ENCODE peak calls at places on chromosome 7, in seven cellular contexts. A, I, G, Z, N, U and Y are unnamed samples.

GRCh38 chr7:80225361-80225760 is 90.7 kb downstream of the GNAI1 start:
- DNase-seq in A (no peak), I (no peak), G (no peak), Z (peak), N (peak), U (no peak), Y (no peak)

GRCh38 chr7:50721160-50721559 is 61.5 kb downstream of the GRB10 start:
- DNase-seq in A (no peak), I (no peak), G (peak), Z (no peak), N (no peak), U (no peak), Y (peak)

GRCh38 chr7:44387427-44387826 is 62.0 kb upstream of the CAMK2B start:
- DNase-seq in A (peak), I (no peak), G (no peak), Z (no peak), N (no peak), U (no peak), Y (no peak)

GRCh38 chr7:114977277-114977676 is 55.4 kb downstream of the MDFIC start:
- DNase-seq in A (no peak), I (no peak), G (no peak), Z (no peak), N (no peak), U (no peak), Y (no peak)

GRCh38 chr7:69399038-69399800 is 199.1 kb upstream of the AUTS2 start:
- DNase-seq in A (no peak), I (no peak), G (peak), Z (no peak), N (peak), U (peak), Y (no peak)

GRCh38 chr7:7103343-7104313 is 78.7 kb upstream of the C1GALT1 start:
- DNase-seq in A (no peak), I (peak), G (peak), Z (peak), N (peak), U (peak), Y (peak)

GRCh38 chr7:2659556-2660358 is 28.0 kb downstream of the TTYH3 start:
- DNase-seq in A (no peak), I (no peak), G (no peak), Z (no peak), N (no peak), U (no peak), Y (no peak)

GRCh38 chr7:101315336-101315735 is 6.3 kb downstream of the IFT22 start:
- DNase-seq in A (no peak), I (no peak), G (peak), Z (peak), N (peak), U (peak), Y (peak)

GRCh38 chr7:132666076-132666775 is 90.0 kb upstream of the PLXNA4 start:
- DNase-seq in A (no peak), I (peak), G (peak), Z (no peak), N (peak), U (peak), Y (peak)

GRCh38 chr7:25775999-25776736 is 375.8 kb upstream of the NFE2L3 start:
- DNase-seq in A (peak), I (no peak), G (no peak), Z (no peak), N (no peak), U (no peak), Y (no peak)

GRCh38 chr7:116661741-116662329 is 10.2 kb upstream of the MET start:
- DNase-seq in A (no peak), I (no peak), G (no peak), Z (no peak), N (no peak), U (no peak), Y (no peak)

GRCh38 chr7:121219031-121219430 is 109.8 kb upstream of the WNT16 start:
- DNase-seq in A (no peak), I (no peak), G (peak), Z (no peak), N (no peak), U (no peak), Y (no peak)

GRCh38 chr7:79979437-79979836 is 155.2 kb upstream of the GNAI1 start:
- DNase-seq in A (no peak), I (no peak), G (peak), Z (peak), N (peak), U (no peak), Y (no peak)

GRCh38 chr7:112788778-112789343 is 1.3 kb downstream of the TMEM168 start:
- DNase-seq in A (no peak), I (no peak), G (no peak), Z (no peak), N (no peak), U (no peak), Y (peak)

GRCh38 chr7:150954986-150955518 is 23.1 kb downstream of the KCNH2 start:
- DNase-seq in A (no peak), I (no peak), G (no peak), Z (no peak), N (no peak), U (peak), Y (no peak)

GRCh38 chr7:113015038-113015645 is 71.5 kb downstream of the GPR85 start:
- DNase-seq in A (no peak), I (peak), G (peak), Z (peak), N (peak), U (peak), Y (peak)

GRCh38 chr7:74134117-74134539 is 40.0 kb upstream of the EIF4H start:
- DNase-seq in A (no peak), I (peak), G (no peak), Z (peak), N (peak), U (no peak), Y (peak)

GRCh38 chr7:2149672-2150444 is 82.9 kb downstream of the MAD1L1 start:
- DNase-seq in A (peak), I (no peak), G (no peak), Z (no peak), N (no peak), U (no peak), Y (no peak)

GRCh38 chr7:17661982-17662585 is 278.2 kb downstream of the SNX13 start:
- DNase-seq in A (no peak), I (peak), G (peak), Z (no peak), N (peak), U (no peak), Y (peak)

GRCh38 chr7:150371131-150371995 is 2.7 kb downstream of the REPIN1 start:
- DNase-seq in A (no peak), I (no peak), G (no peak), Z (no peak), N (no peak), U (no peak), Y (no peak)

GRCh38 chr7:49771427-49772176 is 1.8 kb upstream of the VWC2 start:
- DNase-seq in A (no peak), I (no peak), G (no peak), Z (no peak), N (no peak), U (no peak), Y (no peak)

GRCh38 chr7:19024261-19024660 is 93.2 kb downstream of the TWIST1 start:
- DNase-seq in A (no peak), I (peak), G (peak), Z (peak), N (peak), U (no peak), Y (peak)

GRCh38 chr7:121739465-121739864 is 133.5 kb upstream of the PTPRZ1 start:
- DNase-seq in A (no peak), I (no peak), G (no peak), Z (no peak), N (no peak), U (no peak), Y (no peak)

GRCh38 chr7:132488634-132489302 is 87.5 kb downstream of the PLXNA4 start:
- DNase-seq in A (peak), I (no peak), G (peak), Z (no peak), N (peak), U (no peak), Y (no peak)

GRCh38 chr7:4282434-4283223 is 399.5 kb upstream of the FOXK1 start:
- DNase-seq in A (no peak), I (peak), G (peak), Z (no peak), N (no peak), U (no peak), Y (peak)

GRCh38 chr7:4288791-4289190 is 393.3 kb upstream of the FOXK1 start:
- DNase-seq in A (no peak), I (no peak), G (no peak), Z (no peak), N (no peak), U (no peak), Y (no peak)

GRCh38 chr7:4286281-4286680 is 395.8 kb upstream of the FOXK1 start:
- DNase-seq in A (no peak), I (no peak), G (no peak), Z (no peak), N (no peak), U (no peak), Y (no peak)
- TF ChIP-seq CTCF in A (no peak), I (no peak), G (no peak), Z (no peak), N (no peak), U (no peak), Y (peak)

GRCh38 chr7:54663603-54664234 is 95.3 kb downstream of the SEC61G start:
- DNase-seq in A (peak), I (no peak), G (no peak), Z (no peak), N (no peak), U (no peak), Y (no peak)
- H3K4me3 ChIP-seq in A (peak), I (peak), G (peak), Z (no peak), N (no peak), U (no peak), Y (peak)

GRCh38 chr7:158030566-158030965 is 557.1 kb downstream of the PTPRN2 start:
- DNase-seq in A (no peak), I (no peak), G (no peak), Z (no peak), N (no peak), U (no peak), Y (no peak)

GRCh38 chr7:158028290-158028941 is 559.2 kb downstream of the PTPRN2 start:
- DNase-seq in A (no peak), I (no peak), G (no peak), Z (no peak), N (no peak), U (no peak), Y (no peak)

GRCh38 chr7:158030071-158030470 is 557.6 kb downstream of the PTPRN2 start:
- DNase-seq in A (no peak), I (no peak), G (no peak), Z (no peak), N (no peak), U (no peak), Y (no peak)

GRCh38 chr7:158028971-158029370 is 558.7 kb downstream of the PTPRN2 start:
- DNase-seq in A (no peak), I (no peak), G (no peak), Z (no peak), N (no peak), U (no peak), Y (no peak)

DNA sequence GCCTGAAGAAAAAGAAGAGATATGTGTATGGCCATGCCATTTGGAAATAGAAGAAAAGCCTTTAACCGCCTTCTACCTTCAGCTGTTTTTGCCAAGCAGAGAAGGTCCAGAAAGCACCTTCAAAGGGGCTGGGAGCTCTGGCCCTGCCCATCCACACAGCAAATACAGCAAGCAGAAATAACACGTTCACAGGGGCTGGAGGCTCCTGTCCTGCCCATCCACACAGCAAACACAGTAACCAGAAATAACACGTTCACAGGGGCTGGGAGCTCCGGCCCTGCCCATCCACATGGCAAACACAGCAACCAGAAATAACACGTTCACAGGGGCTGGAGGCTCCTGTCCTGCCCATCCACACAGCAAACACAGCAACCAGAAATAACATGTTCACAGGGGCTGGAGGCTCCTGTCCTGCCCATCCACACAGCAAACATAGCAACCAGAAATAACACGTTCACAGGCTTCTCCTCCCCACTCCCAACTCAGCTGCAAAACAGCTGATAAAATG is 558.1 kb downstream of the PTPRN2 start:
- DNase-seq in A (no peak), I (no peak), G (no peak), Z (no peak), N (no peak), U (no peak), Y (no peak)
- TF ChIP-seq CTCF in A (no peak), I (no peak), G (no peak), Z (no peak), N (no peak), U (no peak), Y (no peak)

GRCh38 chr7:35390146-35390545 is 136.2 kb upstream of the TBX20 start:
- DNase-seq in A (no peak), I (no peak), G (no peak), Z (no peak), N (no peak), U (no peak), Y (no peak)
- H3K4me3 ChIP-seq in A (no peak), I (no peak), G (no peak), Z (no peak), N (no peak), U (no peak), Y (no peak)

GRCh38 chr7:15308831-15309230 is 253.0 kb downstream of the AGMO start:
- DNase-seq in A (no peak), I (no peak), G (no peak), Z (no peak), N (no peak), U (no peak), Y (no peak)

GRCh38 chr7:15309891-15310290 is 251.9 kb downstream of the AGMO start:
- DNase-seq in A (no peak), I (peak), G (no peak), Z (peak), N (peak), U (no peak), Y (peak)

GRCh38 chr7:15306286-15306685 is 255.5 kb downstream of the AGMO start:
- DNase-seq in A (no peak), I (no peak), G (no peak), Z (no peak), N (peak), U (no peak), Y (no peak)

GRCh38 chr7:15303357-15303756 is 258.5 kb downstream of the AGMO start:
- DNase-seq in A (no peak), I (no peak), G (no peak), Z (no peak), N (no peak), U (no peak), Y (no peak)

DNA sequence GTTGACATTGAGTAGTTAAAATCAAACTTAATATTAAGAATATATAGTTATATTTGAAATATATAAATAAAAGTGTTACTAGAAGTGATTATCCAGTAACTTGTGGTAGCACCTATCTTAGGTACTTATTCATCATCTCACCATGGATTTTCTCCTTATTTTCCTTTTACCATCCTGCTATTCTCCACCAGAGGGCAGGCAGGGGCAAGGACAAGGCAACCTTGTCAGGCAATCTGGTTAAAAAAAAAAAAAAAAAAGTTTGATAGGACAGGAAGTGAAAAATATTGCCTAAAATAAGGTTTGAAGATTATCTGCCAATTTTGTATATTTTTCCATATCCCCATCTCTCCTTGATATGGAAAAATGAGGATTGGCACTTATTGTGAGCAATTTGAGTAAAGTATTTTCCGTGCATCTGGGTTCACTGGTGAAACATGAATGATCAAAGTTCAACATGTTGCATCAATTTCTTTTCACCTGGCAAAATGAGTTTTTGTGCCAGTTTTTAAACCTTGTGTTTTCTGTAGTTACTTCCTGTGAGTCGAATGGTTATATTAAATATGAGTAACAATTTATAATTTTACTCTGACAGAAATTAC is 256.7 kb downstream of the AGMO start:
- DNase-seq in A (peak), I (peak), G (peak), Z (peak), N (peak), U (peak), Y (peak)
- TF ChIP-seq CTCF in A (peak), I (peak), G (peak), Z (peak), N (peak), U (peak), Y (peak)

GRCh38 chr7:27113991-27114866 is 11.7 kb upstream of the HOXA2 start:
- DNase-seq in A (no peak), I (peak), G (peak), Z (no peak), N (no peak), U (no peak), Y (no peak)
- H3K4me3 ChIP-seq in A (no peak), I (peak), G (peak), Z (peak), N (no peak), U (no peak), Y (peak)

DNA sequence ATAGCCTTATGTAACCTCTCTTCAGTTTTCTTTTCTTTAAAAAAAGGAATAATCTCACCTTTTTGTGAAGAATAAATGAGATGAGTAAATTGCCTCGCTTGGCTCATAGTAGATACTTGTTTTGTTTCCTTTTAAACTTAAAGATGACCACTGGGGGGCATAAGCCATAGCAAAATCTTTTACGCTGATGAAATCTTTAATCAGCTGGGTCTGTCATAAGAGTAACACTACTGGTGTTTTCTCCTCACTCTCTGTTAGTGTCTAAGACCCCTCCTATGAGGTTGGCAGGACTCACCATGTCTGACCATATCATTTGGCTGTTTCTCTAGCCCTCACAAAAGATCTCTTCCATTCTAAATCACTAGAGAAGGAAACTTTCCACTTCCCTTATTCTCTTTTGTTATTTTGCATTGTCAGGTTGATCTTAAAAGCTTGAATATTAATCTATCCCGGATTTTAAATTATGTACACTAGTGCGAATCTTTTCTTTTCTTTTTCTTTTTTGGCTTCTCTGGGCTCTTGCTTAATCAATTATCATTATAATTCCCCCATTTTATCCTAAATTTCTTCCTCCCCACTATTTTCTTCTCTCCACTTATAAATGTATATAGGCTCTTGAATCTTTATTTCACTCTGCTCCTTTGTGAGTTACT is 12.5 kb downstream of the STAG3 start:
- DNase-seq in A (no peak), I (peak), G (peak), Z (peak), N (peak), U (peak), Y (peak)
- TF ChIP-seq CTCF in A (no peak), I (peak), G (peak), Z (peak), N (peak), U (peak), Y (peak)

DNA sequence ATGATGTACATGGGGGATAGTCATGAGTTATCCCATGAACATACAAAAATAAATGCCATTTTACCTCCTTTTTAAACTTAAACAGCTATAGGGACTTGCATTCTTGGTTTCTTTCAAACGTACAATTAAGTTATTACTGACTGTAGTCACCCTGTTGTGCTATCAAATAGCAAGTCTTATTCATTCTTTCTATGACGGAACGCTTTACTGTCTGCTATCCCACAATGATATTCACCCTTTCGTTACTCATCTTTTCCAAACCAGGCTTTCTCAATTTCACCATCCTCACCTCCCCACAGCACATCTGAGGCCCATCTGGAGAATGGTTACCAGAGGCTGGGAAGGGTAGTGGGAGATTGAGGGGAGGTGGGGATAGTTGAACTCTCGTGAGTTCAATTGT is 218.8 kb downstream of the PHF14 start:
- DNase-seq in A (no peak), I (no peak), G (peak), Z (peak), N (peak), U (no peak), Y (no peak)
- H3K4me3 ChIP-seq in A (no peak), I (no peak), G (peak), Z (peak), N (no peak), U (no peak), Y (no peak)

DNA sequence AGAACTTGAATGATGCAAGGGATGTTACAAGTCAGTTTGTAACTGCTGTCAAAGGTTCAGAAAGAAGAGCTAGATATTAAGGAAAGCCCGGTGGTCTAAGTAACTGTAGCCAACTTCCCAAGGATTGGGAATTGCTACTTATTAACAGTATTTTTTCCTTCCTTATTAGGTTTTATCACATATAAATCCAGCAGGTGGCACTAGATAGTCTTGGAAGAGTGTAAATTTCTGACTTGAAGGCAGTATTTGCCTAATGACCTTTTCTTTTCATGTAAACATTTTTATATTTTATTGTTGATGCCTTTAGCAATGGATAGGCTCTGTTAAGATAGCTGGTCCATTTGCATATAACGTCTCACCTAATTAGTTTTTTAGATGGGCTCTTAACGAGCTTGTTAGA is 51.2 kb downstream of the ANLN start:
- DNase-seq in A (no peak), I (peak), G (peak), Z (peak), N (peak), U (peak), Y (peak)
- TF ChIP-seq CTCF in A (peak), I (peak), G (peak), Z (peak), N (peak), U (peak), Y (peak)